ENCODE peak calls at places on chromosomes 13 and 19, in six cellular contexts. F is endodermal cell, U is fibroblast of pulmonary artery, G is HT-29, S is activated T-helper 1 cell treated with Interleukin-2 at 50 U/mL for 16 hours, A is fibroblast of gingiva. M is an unnamed sample.

GRCh38 chr13:94966380-94966779 is 254.0 kb upstream of the SOX21 start:
- DNase-seq in S (no peak), G (no peak), U (no peak), A (no peak), F (no peak), M (no peak)

GRCh38 chr13:75725784-75726183 is 89.7 kb downstream of the LMO7 start:
- DNase-seq in F (no peak), U (no peak), G (no peak), S (no peak), A (no peak), M (no peak)

GRCh38 chr19:55526216-55527196 is 10.4 kb downstream of the SBK2 start:
- DNase-seq in G (peak), A (peak), F (peak), U (peak), S (no peak), M (peak)

GRCh38 chr13:20137875-20138274 is 23.0 kb downstream of the GJA3 start:
- DNase-seq in U (no peak), G (no peak), S (no peak), F (no peak), A (no peak), M (no peak)

GRCh38 chr13:52010890-52011689 is at the start of gene ATP7B:
- DNase-seq in G (no peak), F (peak), U (no peak), S (no peak), A (no peak), M (peak)

GRCh38 chr19:11554160-11554559 is 4.9 kb downstream of the ELOF1 start:
- DNase-seq in F (no peak), U (no peak), G (no peak), S (no peak), A (no peak), M (no peak)

GRCh38 chr19:55165952-55166529 is 372 bp downstream of the DNAAF3 start:
- DNase-seq in U (peak), A (peak), G (peak), S (no peak), F (peak), M (peak)

GRCh38 chr19:40691421-40692211 is 1.2 kb upstream of the NUMBL start:
- DNase-seq in F (peak), G (no peak), S (no peak), U (no peak), A (no peak), M (no peak)

GRCh38 chr13:32316030-32316344 is 679 bp downstream of the BRCA2 start:
- DNase-seq in A (no peak), G (no peak), S (no peak), U (no peak), F (no peak), M (no peak)

GRCh38 chr13:110422913-110423688 is 116.0 kb downstream of the COL4A2 start:
- DNase-seq in G (no peak), U (peak), A (no peak), S (no peak), F (no peak), M (peak)

GRCh38 chr19:37933965-37934364 is 27.0 kb downstream of the SIPA1L3 start:
- DNase-seq in S (no peak), U (peak), A (no peak), F (no peak), G (peak), M (no peak)

GRCh38 chr19:1069009-1069779 is 2.2 kb downstream of the ARHGAP45 start:
- DNase-seq in S (peak), G (peak), A (peak), F (no peak), U (no peak), M (no peak)

M was measured in ELR.